ENCODE peak calls at places on chromosome 10, in eight cellular contexts. X, J, H, R, S, Q, P and O are unnamed samples.

GRCh38 chr10:58641095-58641531 is 128.4 kb downstream of the BICC1 start:
- DNase-seq in X (peak), J (no peak), H (peak), R (no peak), S (no peak), Q (peak), P (no peak), O (peak)

GRCh38 chr10:44419790-44420549 is 35.1 kb upstream of the CXCL12 start:
- DNase-seq in X (no peak), J (no peak), H (no peak), R (no peak), S (no peak), Q (no peak), P (no peak), O (no peak)

GRCh38 chr10:112649492-112650152 is 202.6 kb downstream of the VTI1A start:
- DNase-seq in X (no peak), J (no peak), H (no peak), R (no peak), S (no peak), Q (no peak), P (no peak), O (no peak)

GRCh38 chr10:110613341-110613995 is 30.7 kb upstream of the RBM20 start:
- DNase-seq in X (no peak), J (no peak), H (no peak), R (no peak), S (no peak), Q (peak), P (no peak), O (no peak)

GRCh38 chr10:16902606-16903005 is 85.4 kb upstream of the RSU1 start:
- DNase-seq in X (no peak), J (no peak), H (no peak), R (no peak), S (no peak), Q (no peak), P (no peak), O (no peak)

GRCh38 chr10:125549656-125550055 is 133.3 kb downstream of the TEX36 start:
- DNase-seq in X (no peak), J (no peak), H (no peak), R (no peak), S (no peak), Q (no peak), P (no peak), O (no peak)

GRCh38 chr10:35331894-35332640 is 4.2 kb upstream of the CCNY start:
- DNase-seq in X (no peak), J (no peak), H (no peak), R (no peak), S (no peak), Q (no peak), P (no peak), O (peak)

GRCh38 chr10:130492266-130492934 is 356.2 kb downstream of the GLRX3 start:
- DNase-seq in X (no peak), J (no peak), H (no peak), R (no peak), S (no peak), Q (no peak), P (no peak), O (no peak)

GRCh38 chr10:14102056-14102455 is 228.7 kb downstream of the FRMD4A start:
- DNase-seq in X (no peak), J (no peak), H (no peak), R (no peak), S (no peak), Q (peak), P (no peak), O (no peak)

GRCh38 chr10:121556918-121557573 is 41.2 kb downstream of the FGFR2 start:
- DNase-seq in X (no peak), J (no peak), H (no peak), R (no peak), S (no peak), Q (no peak), P (no peak), O (no peak)

GRCh38 chr10:102535481-102536147 is 31.8 kb downstream of the SUFU start:
- DNase-seq in X (no peak), J (no peak), H (no peak), R (no peak), S (no peak), Q (no peak), P (no peak), O (no peak)

GRCh38 chr10:30456262-30456661 is 22.3 kb downstream of the MAP3K8 start:
- DNase-seq in X (no peak), J (peak), H (no peak), R (no peak), S (no peak), Q (no peak), P (no peak), O (no peak)

GRCh38 chr10:20004087-20004523 is 187.9 kb downstream of the PLXDC2 start:
- DNase-seq in X (no peak), J (peak), H (no peak), R (no peak), S (no peak), Q (no peak), P (peak), O (no peak)

GRCh38 chr10:14601872-14602725 is 172.6 kb downstream of the FAM107B start:
- DNase-seq in X (peak), J (no peak), H (no peak), R (peak), S (peak), Q (no peak), P (no peak), O (no peak)

GRCh38 chr10:103765981-103766380 is 89.4 kb downstream of the SH3PXD2A start:
- DNase-seq in X (no peak), J (no peak), H (no peak), R (peak), S (peak), Q (no peak), P (no peak), O (peak)

GRCh38 chr10:5537684-5538083 is 12.9 kb downstream of the CALML3 start:
- DNase-seq in X (no peak), J (no peak), H (no peak), R (no peak), S (no peak), Q (no peak), P (no peak), O (no peak)

GRCh38 chr10:21048086-21048485 is 151.0 kb upstream of the NEBL start:
- DNase-seq in X (no peak), J (no peak), H (peak), R (no peak), S (no peak), Q (no peak), P (no peak), O (no peak)

GRCh38 chr10:16182688-16183087 is 254.1 kb upstream of the PTER start:
- DNase-seq in X (no peak), J (no peak), H (no peak), R (no peak), S (no peak), Q (no peak), P (no peak), O (no peak)

GRCh38 chr10:24901686-24902399 is 50.6 kb downstream of the PRTFDC1 start:
- DNase-seq in X (peak), J (no peak), H (no peak), R (no peak), S (no peak), Q (no peak), P (peak), O (peak)

GRCh38 chr10:73644015-73644743 is 2.9 kb upstream of the MYOZ1 start:
- DNase-seq in X (peak), J (peak), H (peak), R (no peak), S (no peak), Q (peak), P (peak), O (peak)

GRCh38 chr10:89352039-89352597 is 24.3 kb downstream of the IFIT3 start:
- DNase-seq in X (no peak), J (no peak), H (no peak), R (no peak), S (no peak), Q (no peak), P (no peak), O (no peak)

GRCh38 chr10:25912796-25913195 is 21.2 kb upstream of the MYO3A start:
- DNase-seq in X (no peak), J (no peak), H (peak), R (no peak), S (no peak), Q (peak), P (no peak), O (no peak)

GRCh38 chr10:29949411-29950011 is 109.9 kb downstream of the JCAD start:
- DNase-seq in X (no peak), J (no peak), H (no peak), R (no peak), S (no peak), Q (no peak), P (no peak), O (no peak)

GRCh38 chr10:31304261-31304970 is 14.6 kb upstream of the ZEB1 start:
- DNase-seq in X (no peak), J (no peak), H (peak), R (no peak), S (no peak), Q (no peak), P (no peak), O (no peak)

GRCh38 chr10:78508955-78509354 is 475.3 kb downstream of the RPS24 start:
- DNase-seq in X (no peak), J (no peak), H (no peak), R (no peak), S (no peak), Q (no peak), P (peak), O (no peak)

GRCh38 chr10:118809821-118810220 is 55.1 kb upstream of the CACUL1 start:
- DNase-seq in X (no peak), J (no peak), H (no peak), R (no peak), S (no peak), Q (no peak), P (no peak), O (no peak)

GRCh38 chr10:32981760-32982159 is 23.7 kb upstream of the ITGB1 start:
- DNase-seq in X (no peak), J (no peak), H (no peak), R (no peak), S (no peak), Q (no peak), P (no peak), O (peak)